ENCODE peak calls at places on chromosome 15, in six cellular contexts. H is CD8-positive, alpha-beta T cell; J is CD4-positive, alpha-beta T cell; V is heart left ventricle; W is mammary epithelial cell; Z is gastrocnemius medialis. K is an unnamed sample. For H3K9me3, the result is how much of the 10 kb centered on the place peaks cover.

GRCh38 chr15:48408337-48408736 is 77.1 kb downstream of the DUT start:
- DNase-seq in H (no peak), J (no peak), V (no peak), W (no peak), Z (no peak), K (no peak)

GRCh38 chr15:29522373-29523276 is 253.0 kb upstream of the NSMCE3 start:
- DNase-seq in H (no peak), J (no peak), V (no peak), W (peak), Z (no peak), K (no peak)

GRCh38 chr15:28260722-28261121 is 61.3 kb downstream of the HERC2 start:
- DNase-seq in H (no peak), J (no peak), V (no peak), W (no peak), Z (peak), K (no peak)

GRCh38 chr15:74050835-74051234 is 31.5 kb downstream of the GOLGA6A start:
- DNase-seq in H (no peak), J (no peak), V (peak), W (no peak), Z (no peak), K (no peak)

GRCh38 chr15:94972314-94972713 is 741.0 kb downstream of the MCTP2 start:
- DNase-seq in H (no peak), J (no peak), V (no peak), W (peak), Z (no peak), K (no peak)

GRCh38 chr15:99474041-99474906 is 91.5 kb upstream of the MEF2A start:
- DNase-seq in H (no peak), J (no peak), V (peak), W (no peak), Z (peak), K (no peak)

GRCh38 chr15:62565620-62566019 is 400.5 kb upstream of the C2CD4B start:
- DNase-seq in H (no peak), J (no peak), V (no peak), W (no peak), Z (no peak), K (no peak)

GRCh38 chr15:67707520-67708283 is 117.6 kb upstream of the SKOR1 start:
- DNase-seq in H (no peak), J (no peak), V (no peak), W (no peak), Z (no peak), K (no peak)

GRCh38 chr15:22224241-22224671 is 143.9 kb downstream of the OR4M2 start:
- DNase-seq in H (no peak), J (no peak), V (peak), W (no peak), Z (no peak), K (no peak)

GRCh38 chr15:39579487-39580116 is 1.3 kb upstream of the THBS1 start:
- DNase-seq in H (no peak), J (no peak), V (peak), W (peak), Z (peak), K (no peak)

GRCh38 chr15:65579762-65580161 is 31.2 kb downstream of the INTS14 start:
- DNase-seq in H (no peak), J (no peak), V (no peak), W (no peak), Z (no peak), K (no peak)

GRCh38 chr15:35443376-35443775 is 102.6 kb downstream of the DPH6 start:
- DNase-seq in H (no peak), J (no peak), V (no peak), W (no peak), Z (no peak), K (no peak)

GRCh38 chr15:56202737-56203136 is 40.9 kb downstream of the RFX7 start:
- DNase-seq in H (no peak), J (no peak), V (no peak), W (no peak), Z (no peak), K (no peak)

GRCh38 chr15:84807228-84807627 is 9.9 kb upstream of the ALPK3 start:
- DNase-seq in H (no peak), J (no peak), V (no peak), W (no peak), Z (no peak), K (no peak)

GRCh38 chr15:25332306-25332705 is 106.5 kb downstream of the UBE3A start:
- DNase-seq in H (no peak), J (no peak), V (no peak), W (no peak), Z (no peak), K (no peak)
- H3K9me3 ChIP-seq in H (under half), J (under half), V (under half), W (under half), Z (under half), K (under half)

DNA sequence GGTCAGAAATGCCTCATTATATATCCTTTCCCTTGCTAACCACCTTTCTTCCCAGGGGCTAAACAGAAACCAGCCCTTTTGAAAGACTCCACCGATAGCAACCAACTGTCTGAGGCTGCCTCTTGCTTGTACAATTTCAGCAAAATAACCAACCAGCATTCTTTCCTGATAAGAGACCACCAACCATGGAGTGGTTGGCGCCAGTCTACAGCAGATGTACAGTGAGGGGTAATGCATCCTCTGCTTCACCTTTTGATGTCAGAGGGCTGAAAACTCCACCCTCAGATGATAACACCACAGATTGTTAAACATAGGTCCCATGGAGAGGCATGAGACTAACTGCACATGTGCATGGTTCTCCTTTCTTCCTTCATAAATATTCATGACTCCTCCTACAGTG is 48.5 kb downstream of the GABRB3 start:
- DNase-seq in H (no peak), J (no peak), V (no peak), W (no peak), Z (no peak), K (no peak)
- H3K9me3 ChIP-seq in H (under half), J (under half), V (under half), W (under half), Z (under half), K (under half)

DNA sequence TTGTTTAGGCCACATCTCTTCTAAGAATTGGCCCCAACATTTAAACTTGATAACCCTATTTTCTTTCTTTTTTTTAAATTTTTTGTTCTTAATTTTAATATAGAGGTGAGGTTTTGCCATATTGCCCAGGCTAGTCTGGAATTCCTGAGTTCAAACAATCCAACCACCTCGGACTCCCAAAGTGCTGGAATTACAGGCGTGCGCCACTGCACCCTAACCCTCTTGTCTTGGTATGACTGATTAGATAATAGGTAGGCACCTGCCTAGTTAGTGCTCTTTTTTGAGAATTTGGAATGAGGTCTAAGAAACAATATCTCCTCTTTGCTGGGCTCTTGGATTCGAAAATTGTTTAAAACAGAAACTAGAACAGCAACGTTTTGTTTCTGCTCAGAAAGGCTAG is 116.4 kb upstream of the GOLGA6L6 start:
- DNase-seq in H (no peak), J (no peak), V (no peak), W (no peak), Z (no peak), K (no peak)
- H3K9me3 ChIP-seq in H (under half), J (under half), V (under half), W (under half), Z (under half), K (under half)

DNA sequence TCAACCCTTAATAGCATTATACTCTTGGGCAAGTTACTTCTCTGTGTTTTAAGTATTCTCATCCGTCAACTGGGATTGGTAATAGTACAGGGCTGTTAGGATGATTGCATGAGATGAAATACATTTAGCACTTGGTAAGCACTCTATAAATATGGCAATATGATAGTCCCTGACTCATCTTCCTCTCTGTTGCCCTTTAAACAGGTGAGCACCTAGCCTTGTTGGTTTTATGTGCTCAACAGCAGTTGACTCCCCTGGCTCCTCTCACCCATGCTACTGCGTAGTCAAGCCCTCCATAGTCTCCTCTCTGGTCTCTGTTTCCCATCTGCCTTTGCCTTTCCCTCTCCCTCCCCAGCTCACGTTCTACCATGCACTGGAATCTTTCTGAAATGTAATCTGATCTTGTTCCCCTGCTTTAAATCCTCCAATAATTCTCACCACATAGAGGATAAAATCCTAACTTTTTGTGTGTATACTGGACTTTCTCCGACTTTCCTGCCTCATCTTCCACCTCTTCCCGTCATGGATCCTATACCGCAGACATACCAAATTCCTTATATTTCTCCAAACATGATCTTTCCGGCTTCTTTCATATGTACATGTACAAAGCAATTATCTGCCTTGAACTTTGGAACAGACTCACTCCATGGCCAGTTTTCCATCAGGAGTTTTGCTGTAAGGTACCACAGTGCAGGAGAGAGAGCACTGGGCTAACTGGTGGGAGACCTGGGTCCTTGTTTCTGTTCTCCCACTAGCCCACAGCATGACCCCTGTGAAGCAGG is 42.3 kb downstream of the FSD2 start:
- DNase-seq in H (no peak), J (no peak), V (no peak), W (no peak), Z (peak), K (no peak)
- H3K9me3 ChIP-seq in H (under half), J (under half), V (under half), W (under half), Z (under half), K (under half)

GRCh38 chr15:76340802-76341365 is 4.3 kb downstream of the ISL2 start:
- DNase-seq in H (peak), J (peak), V (no peak), W (no peak), Z (no peak), K (peak)

GRCh38 chr15:76341366-76342045 is 4.9 kb downstream of the ISL2 start:
- DNase-seq in H (no peak), J (no peak), V (no peak), W (no peak), Z (no peak), K (no peak)

GRCh38 chr15:76338555-76339301 is 2.2 kb downstream of the ISL2 start:
- DNase-seq in H (no peak), J (no peak), V (no peak), W (no peak), Z (no peak), K (no peak)

GRCh38 chr15:76339302-76340197 is 3.0 kb downstream of the ISL2 start:
- DNase-seq in H (no peak), J (no peak), V (no peak), W (no peak), Z (no peak), K (no peak)

DNA sequence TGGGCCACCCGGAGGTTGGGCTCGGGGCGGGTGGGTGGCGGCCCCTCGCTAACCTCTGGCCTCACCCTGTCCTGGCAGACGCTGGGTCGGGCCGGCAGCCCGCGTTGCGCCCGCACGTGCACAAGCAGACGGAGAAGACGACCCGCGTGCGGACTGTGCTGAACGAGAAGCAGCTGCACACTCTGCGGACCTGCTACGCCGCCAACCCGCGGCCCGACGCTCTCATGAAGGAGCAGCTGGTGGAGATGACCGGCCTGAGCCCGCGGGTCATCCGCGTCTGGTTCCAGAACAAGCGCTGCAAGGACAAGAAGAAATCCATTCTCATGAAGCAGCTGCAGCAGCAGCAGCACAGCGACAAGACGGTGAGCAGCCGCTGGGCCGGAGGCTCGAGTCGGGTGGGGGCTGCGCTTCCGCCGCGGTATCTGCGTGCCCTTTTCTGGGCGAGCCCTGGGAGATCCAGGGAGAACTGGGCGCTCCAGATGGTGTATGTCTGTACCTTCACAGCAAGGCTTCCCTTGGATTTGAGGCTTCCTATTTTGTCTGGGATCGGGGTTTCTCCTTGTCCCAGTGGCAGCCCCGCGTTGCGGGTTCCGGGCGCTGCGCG is 3.7 kb downstream of the ISL2 start:
- DNase-seq in H (peak), J (no peak), V (no peak), W (peak), Z (no peak), K (peak)
- H3K9me3 ChIP-seq in H (under half), J (under half), V (under half), W (under half), Z (under half), K (under half)

GRCh38 chr15:25091421-25092158 is 136.8 kb downstream of the SNRPN start:
- DNase-seq in H (no peak), J (no peak), V (no peak), W (no peak), Z (no peak), K (no peak)
- H3K9me3 ChIP-seq in H (under half), J (half or more), V (half or more), W (half or more), Z (under half), K (under half)

GRCh38 chr15:45849136-45849535 is 214.3 kb downstream of the SQOR start:
- DNase-seq in H (no peak), J (no peak), V (no peak), W (no peak), Z (no peak), K (no peak)
- H3K9me3 ChIP-seq in H (under half), J (under half), V (under half), W (under half), Z (under half), K (under half)

K was measured in T-helper 17 cell.